ENCODE peak calls at places on chromosomes 13 and 19, in four cellular contexts. K, V, X and P are unnamed samples.

GRCh38 chr19:40530091-40530901 is 46.4 kb upstream of the SHKBP1 start:
- DNase-seq in K (no peak), V (peak; percentile 93), X (no peak), P (no peak)

GRCh38 chr19:17807731-17808316 is 12.9 kb downstream of the B3GNT3 start:
- DNase-seq in K (no peak), V (no peak), X (no peak), P (no peak)

GRCh38 chr19:53868091-53868891 is 608 bp downstream of the MYADM start:
- DNase-seq in K (peak; percentile 22), V (peak; percentile 67), X (no peak), P (no peak)

GRCh38 chr13:27014406-27015359 is 156.9 kb downstream of the USP12 start:
- DNase-seq in K (no peak), V (no peak), X (no peak), P (peak; percentile 47)

GRCh38 chr19:1389033-1389940 is 5.6 kb downstream of the NDUFS7 start:
- DNase-seq in K (no peak), V (no peak), X (no peak), P (no peak)

GRCh38 chr19:4877753-4878490 is 10.5 kb upstream of the PLIN3 start:
- DNase-seq in K (peak; percentile 76), V (peak; percentile 57), X (no peak), P (no peak)

GRCh38 chr13:70255406-70255991 is 147.2 kb upstream of the KLHL1 start:
- DNase-seq in K (no peak), V (no peak), X (no peak), P (no peak)

GRCh38 chr13:113762538-113762937 is 3.5 kb downstream of the TMEM255B start:
- DNase-seq in K (no peak), V (no peak), X (no peak), P (no peak)

GRCh38 chr19:49845433-49845832 is 5.5 kb upstream of the PTOV1 start:
- DNase-seq in K (no peak), V (no peak), X (no peak), P (no peak)

GRCh38 chr19:40921005-40921897 is 39.2 kb upstream of the CYP2A7 start:
- DNase-seq in K (peak; percentile 35), V (no peak), X (no peak), P (no peak)

GRCh38 chr13:31742102-31742695 is 2.9 kb downstream of the RXFP2 start:
- DNase-seq in K (peak; percentile 23), V (peak; percentile 66), X (peak; percentile 74), P (no peak)

GRCh38 chr13:38662362-38662761 is 24.5 kb upstream of the FREM2 start:
- DNase-seq in K (no peak), V (no peak), X (no peak), P (no peak)

GRCh38 chr19:16899566-16900075 is 10.8 kb downstream of the F2RL3 start:
- DNase-seq in K (no peak), V (peak; percentile 53), X (no peak), P (no peak)

GRCh38 chr13:113786262-113786841 is 27.3 kb downstream of the TMEM255B start:
- DNase-seq in K (no peak), V (no peak), X (no peak), P (no peak)

GRCh38 chr19:7916908-7917291 is 2.3 kb downstream of the TGFBR3L start:
- DNase-seq in K (no peak), V (no peak), X (no peak), P (no peak)

GRCh38 chr13:113360446-113360845 is 3.5 kb downstream of the GRTP1 start:
- DNase-seq in K (no peak), V (no peak), X (no peak), P (peak; percentile 38)

GRCh38 chr13:72004975-72005374 is 138.0 kb upstream of the DACH1 start:
- DNase-seq in K (no peak), V (no peak), X (peak; percentile 41), P (no peak)

GRCh38 chr19:6187374-6187773 is 51.9 kb downstream of the ACSBG2 start:
- DNase-seq in K (no peak), V (no peak), X (no peak), P (peak; percentile 41)

GRCh38 chr13:85864963-85865530 is 65.8 kb upstream of the SLITRK6 start:
- DNase-seq in K (no peak), V (peak; percentile 22), X (no peak), P (no peak)

GRCh38 chr13:112693831-112694497 is 4.1 kb downstream of the ATP11A start:
- DNase-seq in K (no peak), V (no peak), X (peak; percentile 34), P (no peak)

GRCh38 chr13:65074248-65074647 is 2155.9 kb downstream of the PCDH9 start:
- DNase-seq in K (no peak), V (no peak), X (no peak), P (no peak)

GRCh38 chr19:33293255-33294057 is 8.9 kb downstream of the CEBPA start:
- DNase-seq in K (peak; percentile 74), V (no peak), X (no peak), P (no peak)

GRCh38 chr13:94710881-94711560 is 1.3 kb downstream of the SOX21 start:
- DNase-seq in K (no peak), V (peak; percentile 86), X (no peak), P (no peak)

GRCh38 chr13:94713556-94714182 is 1.3 kb upstream of the SOX21 start:
- DNase-seq in K (no peak), V (no peak), X (no peak), P (no peak)

GRCh38 chr13:94711561-94712286 is 621 bp downstream of the SOX21 start:
- DNase-seq in K (no peak), V (peak; percentile 54), X (no peak), P (no peak)

GRCh38 chr13:94712287-94712811 is at the start of gene SOX21:
- DNase-seq in K (peak; percentile 46), V (no peak), X (no peak), P (no peak)

DNA sequence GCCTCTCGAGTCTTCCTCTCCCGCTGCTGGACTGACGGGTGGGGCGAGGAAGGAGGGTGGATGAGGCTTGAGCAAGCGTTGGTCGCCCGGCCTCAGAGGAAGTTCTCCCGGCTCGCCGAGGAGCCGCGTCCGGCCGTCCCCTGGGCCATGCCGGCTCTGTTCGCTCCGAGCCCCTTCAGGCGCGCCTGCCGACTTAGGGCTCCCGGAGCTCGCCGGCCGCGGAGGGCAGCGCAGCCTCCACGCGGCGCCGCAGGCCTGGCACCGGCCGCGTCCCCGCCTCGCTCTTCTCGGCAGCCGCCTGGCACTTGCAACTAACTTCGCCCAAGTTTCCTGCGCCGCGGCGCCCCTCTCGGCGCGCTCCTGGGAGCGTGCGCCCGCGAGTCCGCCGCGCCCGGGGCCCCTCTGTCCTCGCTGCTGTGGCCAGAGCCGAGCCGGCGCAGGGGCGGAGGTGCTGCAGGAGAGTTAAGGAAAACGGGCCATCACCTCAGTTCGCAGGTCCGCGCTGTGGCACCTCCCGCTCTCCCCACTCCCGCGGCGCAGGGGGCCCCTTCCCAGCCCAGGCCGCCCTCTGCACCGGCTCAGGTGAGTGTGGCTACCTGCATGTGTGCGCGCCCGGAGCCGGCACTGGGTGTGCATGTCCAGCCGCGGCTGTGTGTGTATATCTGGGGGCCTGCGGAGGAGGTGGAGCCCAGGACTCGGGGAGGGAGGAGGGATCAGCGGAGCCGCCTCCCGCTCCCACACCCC is 639 bp upstream of the SOX21 start:
- DNase-seq in K (peak; percentile 56), V (peak; percentile 76), X (no peak), P (no peak)
- H3K27me3 ChIP-seq in K (peaks cover 5% of the 10 kb centered on the region), V (peaks cover 64% of the 10 kb centered on the region), X (no peaks in the 10 kb centered on the region), P (peaks cover 22% of the 10 kb centered on the region)

GRCh38 chr13:20499986-20500385 is 25.7 kb downstream of the CRYL1 start:
- DNase-seq in K (no peak), V (no peak), X (no peak), P (no peak)
- H3K4me1 ChIP-seq in K (no peaks in the 10 kb centered on the region), V (no peaks in the 10 kb centered on the region), X (no peaks in the 10 kb centered on the region), P (no peaks in the 10 kb centered on the region)

DNA sequence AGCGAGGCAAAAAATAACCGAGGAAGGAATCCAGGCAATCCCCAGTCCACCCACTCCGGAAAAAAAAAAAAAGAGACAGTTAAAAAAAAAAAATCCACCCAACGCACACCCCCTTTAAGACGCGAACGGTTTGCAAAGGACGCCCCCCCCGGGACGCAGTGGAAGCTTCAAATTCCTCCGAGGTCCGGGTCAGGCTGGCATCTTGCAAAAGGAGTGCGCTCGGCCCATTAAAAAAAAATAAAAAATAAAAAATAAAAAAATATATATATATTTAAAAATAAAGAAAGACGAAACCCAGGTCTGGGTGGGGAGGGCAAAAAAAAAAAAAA is 235 bp upstream of the CACNA1A start:
- DNase-seq in K (no peak), V (no peak), X (no peak), P (no peak)
- H3K27me3 ChIP-seq in K (peaks cover 21% of the 10 kb centered on the region), V (peaks cover 73% of the 10 kb centered on the region), X (no peaks in the 10 kb centered on the region), P (peaks cover 10% of the 10 kb centered on the region)

DNA sequence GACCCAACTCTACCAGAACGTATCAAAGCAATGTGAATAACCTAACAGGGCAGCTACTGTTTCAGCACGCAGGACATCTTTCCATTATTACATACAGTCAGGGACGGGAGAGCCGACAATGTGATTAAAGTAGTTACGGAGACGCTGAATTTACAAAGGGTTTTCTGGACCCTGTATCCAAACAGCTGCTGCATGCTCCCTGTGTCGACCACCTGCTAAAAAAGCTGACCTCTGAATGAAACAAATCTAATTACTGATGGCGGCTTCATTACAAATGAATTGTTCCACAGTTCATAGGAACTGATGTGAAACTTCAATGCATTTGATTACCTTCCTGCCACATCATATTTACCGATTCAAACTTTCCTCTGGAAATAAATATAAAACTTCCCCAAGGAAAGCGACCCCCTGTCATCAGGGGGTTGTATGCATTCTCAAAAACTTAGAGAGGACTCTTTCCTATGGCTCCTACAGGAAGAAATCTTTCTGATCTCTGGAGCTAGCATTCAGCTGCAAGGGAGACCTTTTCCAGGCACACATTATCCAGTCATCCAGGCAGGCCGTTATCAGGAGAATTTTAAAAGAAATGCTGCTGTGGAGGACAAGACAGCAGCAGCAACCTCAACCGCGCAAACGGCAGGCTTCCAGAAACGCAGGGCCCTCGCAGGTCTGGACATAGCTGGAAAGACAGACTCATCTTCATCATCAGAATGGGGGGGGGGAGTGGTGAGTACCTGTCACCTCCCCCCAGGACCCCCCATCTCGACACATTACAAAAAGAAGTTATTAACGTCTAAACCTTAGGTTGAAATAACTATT is 3.1 kb downstream of the EFNB2 start:
- DNase-seq in K (no peak), V (peak; percentile 22), X (no peak), P (no peak)
- H3K4me1 ChIP-seq in K (no peaks in the 10 kb centered on the region), V (peaks cover 30% of the 10 kb centered on the region), X (peaks cover 14% of the 10 kb centered on the region), P (peaks cover 2% of the 10 kb centered on the region)

DNA sequence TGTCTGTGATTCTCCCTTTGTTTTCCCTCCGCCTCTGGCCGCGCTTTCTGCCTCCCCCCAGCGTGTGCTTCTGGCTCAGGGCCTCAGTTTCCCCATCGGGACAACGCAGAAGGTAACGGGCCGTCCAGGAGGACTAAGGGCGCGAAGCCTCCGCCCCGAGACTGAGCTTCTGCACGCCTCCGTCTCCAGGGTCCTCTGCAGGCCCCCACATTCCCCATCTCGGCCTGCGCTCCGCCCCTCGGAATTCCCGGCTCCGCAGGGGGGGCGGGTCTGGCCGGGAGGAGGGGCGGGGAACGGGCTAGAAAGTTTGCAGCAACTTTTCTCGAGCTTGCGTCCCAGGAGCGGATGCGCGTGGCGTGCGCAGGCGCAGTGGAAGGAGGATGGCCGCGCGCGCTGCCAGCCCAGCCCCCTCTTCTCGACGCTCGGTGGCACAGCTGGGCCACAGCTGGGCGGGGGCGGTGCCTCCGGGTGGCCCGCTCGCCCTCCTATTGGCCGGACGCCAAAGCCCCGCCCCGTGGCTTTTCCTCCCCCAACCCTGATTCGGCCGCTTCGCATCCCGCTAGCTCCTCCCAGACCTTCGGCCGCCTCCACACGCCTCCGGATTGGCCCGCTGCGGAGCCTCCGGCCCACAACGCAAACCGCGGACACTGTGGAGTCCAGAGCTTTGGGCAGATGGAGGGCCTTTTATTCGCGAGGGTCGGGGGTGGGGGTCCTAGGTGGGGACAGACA is at the start of gene SIX5:
- DNase-seq in K (peak; percentile 97), V (peak; percentile 98), X (peak; percentile 96), P (peak; percentile 79)
- H3K27me3 ChIP-seq in K (no peaks in the 10 kb centered on the region), V (no peaks in the 10 kb centered on the region), X (no peaks in the 10 kb centered on the region), P (no peaks in the 10 kb centered on the region)